ENCODE peak calls at places on chromosomes 1 and 21, in four cellular contexts. Q is GM12878, A is Panc1, C is HL-60. O is an unnamed sample.

GRCh38 chr1:92992066-92992465 is 30.8 kb upstream of the DIPK1A start:
- DNase-seq in Q (no peak), A (no peak), C (no peak), O (no peak)

GRCh38 chr1:78114034-78114956 is 68.5 kb downstream of the GIPC2 start:
- DNase-seq in Q (peak), A (peak), C (peak), O (peak)

GRCh38 chr1:94044290-94044790 is 76.6 kb downstream of the ABCA4 start:
- DNase-seq in Q (no peak), A (no peak), C (peak), O (no peak)

GRCh38 chr1:19688041-19688842 is 23.6 kb downstream of the HTR6 start:
- DNase-seq in Q (no peak), A (no peak), C (no peak), O (no peak)

GRCh38 chr1:48526045-48526714 is 54.2 kb upstream of the SPATA6 start:
- DNase-seq in Q (no peak), A (no peak), C (no peak), O (no peak)

GRCh38 chr1:45622267-45622890 is 1.5 kb downstream of the CCDC17 start:
- DNase-seq in Q (no peak), A (no peak), C (no peak), O (peak)

GRCh38 chr1:22267413-22268257 is 124.7 kb upstream of the WNT4 start:
- DNase-seq in Q (no peak), A (no peak), C (no peak), O (no peak)

GRCh38 chr1:116941670-116942069 is 32.0 kb downstream of the PTGFRN start:
- DNase-seq in Q (no peak), A (no peak), C (no peak), O (no peak)

GRCh38 chr1:942864-943533 is 16.1 kb downstream of the NOC2L start:
- DNase-seq in Q (no peak), A (no peak), C (no peak), O (peak)

GRCh38 chr1:244598611-244599010 is 54.3 kb upstream of the DESI2 start:
- DNase-seq in Q (no peak), A (no peak), C (no peak), O (no peak)

GRCh38 chr1:150192012-150192411 is 42.3 kb downstream of the PLEKHO1 start:
- DNase-seq in Q (no peak), A (no peak), C (no peak), O (peak)

GRCh38 chr1:198776602-198777029 is 137.8 kb downstream of the PTPRC start:
- DNase-seq in Q (no peak), A (no peak), C (peak), O (no peak)

GRCh38 chr1:162670928-162671663 is 38.8 kb downstream of the DDR2 start:
- DNase-seq in Q (no peak), A (no peak), C (no peak), O (no peak)

GRCh38 chr1:152904688-152905440 is 3.5 kb upstream of the IVL start:
- DNase-seq in Q (no peak), A (no peak), C (no peak), O (no peak)

DNA sequence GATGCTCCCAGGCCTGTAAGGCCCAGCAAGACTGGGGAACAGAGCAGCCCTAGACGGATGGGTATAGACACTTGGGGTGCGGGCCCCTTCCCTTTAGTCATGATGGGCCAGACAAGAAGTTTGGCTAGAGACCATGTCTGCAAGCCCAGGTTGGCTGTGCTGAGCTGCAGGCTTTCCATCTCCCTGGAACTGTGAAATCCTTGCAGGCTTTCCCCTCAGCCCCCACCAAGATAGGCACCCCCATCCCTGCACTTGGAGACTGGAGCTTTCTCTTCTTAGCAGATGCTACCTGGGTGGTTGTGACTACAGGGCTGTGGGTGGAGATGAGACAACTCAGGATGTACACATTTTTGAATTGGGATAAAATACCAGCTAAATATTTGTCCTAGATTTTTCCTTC is 110.3 kb downstream of the PTPRU start:
- DNase-seq in Q (no peak), A (no peak), C (no peak), O (no peak)
- TF ChIP-seq REST in Q (no peak), A (no peak), C (no peak), O (no peak)

DNA sequence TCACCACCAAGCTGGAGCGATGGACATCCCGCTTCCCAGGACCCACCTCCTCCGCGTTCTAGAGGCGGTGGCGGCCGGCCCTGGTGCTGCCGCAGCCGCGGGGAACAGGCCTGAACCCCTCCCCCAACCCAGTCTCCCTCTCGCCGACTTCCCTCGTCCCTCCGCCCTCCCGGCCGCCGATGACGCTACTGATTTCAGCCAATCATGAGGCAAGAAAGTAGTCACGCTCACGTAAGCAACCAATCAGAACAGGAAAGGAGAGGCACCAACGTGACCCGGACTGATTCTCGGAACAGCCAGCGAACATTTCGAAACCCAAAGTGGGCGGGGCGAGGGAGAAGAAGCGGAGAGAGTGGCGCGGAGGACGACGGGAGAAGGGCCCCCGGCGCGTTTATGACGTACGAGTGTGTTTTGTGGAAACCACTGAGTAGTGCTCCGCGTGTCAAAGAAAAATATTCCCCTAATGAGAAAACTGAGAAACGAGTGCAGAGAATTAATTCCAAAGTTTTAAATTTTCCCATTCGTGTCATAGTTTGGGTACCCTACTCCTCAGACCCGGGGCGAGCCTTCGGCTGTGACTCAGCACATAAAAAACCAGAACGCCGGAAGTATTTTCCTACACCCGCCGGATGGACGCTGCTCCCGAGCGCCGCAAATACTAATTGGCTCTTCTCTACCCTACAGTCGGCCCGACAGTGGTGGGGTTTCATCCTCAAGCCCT is at the start of gene NRDC:
- DNase-seq in Q (peak), A (peak), C (peak), O (peak)
- TF ChIP-seq REST in Q (peak), A (no peak), C (peak), O (no peak)

GRCh38 chr21:35824136-35824535 is 236.2 kb downstream of the SETD4 start:
- DNase-seq in Q (no peak), A (no peak), C (no peak), O (no peak)
- TF ChIP-seq REST in Q (no peak), A (no peak), C (no peak), O (no peak)

GRCh38 chr1:6762060-6762459 is 23.2 kb upstream of the CAMTA1 start:
- DNase-seq in Q (no peak), A (no peak), C (no peak), O (no peak)
- TF ChIP-seq REST in Q (no peak), A (no peak), C (no peak), O (no peak)

GRCh38 chr1:212555426-212555825 is 53.1 kb upstream of the ATF3 start:
- DNase-seq in Q (no peak), A (no peak), C (no peak), O (no peak)
- TF ChIP-seq REST in Q (no peak), A (no peak), C (no peak), O (no peak)

DNA sequence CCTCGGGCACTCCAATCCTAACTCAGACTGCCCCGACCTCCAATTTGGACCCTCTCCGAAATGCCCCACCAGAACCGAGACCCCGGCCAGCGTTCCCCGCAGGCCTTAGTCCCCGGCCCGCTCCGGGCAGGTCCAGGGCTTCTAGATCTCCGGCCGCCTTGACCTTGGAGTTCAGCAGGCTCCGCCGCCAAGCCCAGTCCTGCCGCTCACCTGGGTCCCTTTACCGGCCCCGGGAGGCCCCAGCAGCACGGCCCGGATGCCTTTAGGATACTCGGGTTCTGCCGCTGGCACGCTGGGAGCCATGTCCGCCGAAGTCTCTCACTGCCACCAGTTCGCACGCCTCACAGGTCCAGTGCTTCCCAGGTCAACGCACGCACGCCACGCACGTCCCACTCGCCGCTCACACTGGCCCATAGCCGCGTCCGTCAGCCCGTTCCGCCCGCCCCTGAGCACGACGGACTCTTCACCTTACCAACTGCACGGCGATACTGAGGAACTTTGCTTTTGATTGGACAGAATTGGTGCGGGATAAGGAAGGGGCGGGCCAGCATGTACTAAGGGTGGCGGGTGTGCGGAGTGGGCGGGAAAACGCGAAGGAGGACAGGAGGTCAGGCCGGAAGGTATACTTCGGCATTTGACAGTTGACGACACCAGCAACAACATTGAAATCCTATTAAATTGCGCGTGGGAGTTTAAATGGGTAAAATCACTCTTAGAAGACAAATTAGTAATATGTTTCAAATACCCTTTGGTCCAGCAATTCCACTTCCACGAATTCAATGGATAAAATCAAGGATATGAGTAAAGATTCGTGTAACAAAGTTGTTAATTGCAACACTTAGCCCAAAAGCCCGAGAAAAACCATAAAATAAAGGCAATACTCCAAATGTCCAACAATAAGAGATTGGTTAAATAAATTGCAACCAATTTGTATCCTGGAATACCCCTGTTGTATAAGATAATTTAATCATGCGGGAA is at the start of gene AK2:
- DNase-seq in Q (peak), A (peak), C (peak), O (peak)
- TF ChIP-seq REST in Q (no peak), A (no peak), C (no peak), O (no peak)

GRCh38 chr21:38250991-38251418 is 5.8 kb upstream of the KCNJ15 start:
- DNase-seq in Q (no peak), A (no peak), C (no peak), O (no peak)
- TF ChIP-seq REST in Q (no peak), A (no peak), C (no peak), O (no peak)

DNA sequence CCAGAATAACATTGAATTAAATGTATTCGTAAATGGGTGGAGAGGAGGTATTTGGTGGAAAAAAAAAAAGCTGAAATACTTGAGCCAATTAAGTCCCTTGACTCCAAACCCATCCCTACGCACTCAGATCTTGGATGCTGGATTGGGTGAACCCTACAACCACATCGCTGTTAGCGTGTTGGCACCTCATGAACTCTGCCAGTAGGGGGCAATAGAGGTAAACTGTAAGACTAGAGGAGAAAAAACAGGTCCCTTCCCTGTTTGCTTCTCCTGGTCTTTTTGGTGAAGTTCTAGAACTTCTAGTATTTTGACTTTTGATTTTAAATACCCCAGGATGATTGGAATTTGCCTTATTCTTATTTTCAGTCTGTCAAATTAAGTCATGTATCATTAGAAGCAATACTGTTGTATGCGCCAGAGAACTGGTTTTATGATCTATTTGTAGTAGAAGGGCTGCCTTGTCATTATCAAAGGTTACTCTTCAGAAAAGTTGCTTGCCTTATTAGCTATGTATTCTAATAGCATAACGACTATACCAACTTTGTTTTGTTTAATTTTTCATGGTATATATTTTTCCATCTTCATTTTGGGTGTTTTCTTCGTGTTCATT is 1.9 kb upstream of the OR13G1 start:
- DNase-seq in Q (no peak), A (peak), C (peak), O (peak)
- TF ChIP-seq REST in Q (no peak), A (no peak), C (no peak), O (no peak)

DNA sequence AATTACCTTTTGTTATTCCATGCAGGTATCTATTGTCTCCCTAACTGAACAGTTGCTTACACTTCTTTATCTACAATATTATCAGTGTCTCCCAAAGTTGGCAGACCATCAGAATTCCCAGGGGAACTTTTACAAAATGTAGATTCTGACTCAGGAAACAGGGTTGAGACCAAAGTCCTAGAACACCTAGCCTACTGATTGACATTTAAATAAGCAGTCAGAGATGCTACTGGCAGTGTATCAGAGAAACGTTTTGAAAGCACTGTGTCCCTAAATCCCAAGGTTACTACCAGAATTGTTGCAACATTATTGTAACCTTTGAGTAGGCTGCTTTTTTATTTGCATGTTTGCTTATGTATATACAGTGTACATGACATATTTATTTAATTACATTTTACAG is 1.8 kb upstream of the F5 start:
- DNase-seq in Q (no peak), A (no peak), C (no peak), O (no peak)
- TF ChIP-seq REST in Q (no peak), A (no peak), C (no peak), O (no peak)